ENCODE peak calls at places on chromosomes 12 and 14, in eight cellular contexts. J is IMR-90, Y is uterus, N is heart left ventricle, Q is lower leg skin, V is endothelial cell of umbilical vein, B is esophagus muscularis mucosa, R is Peyer's patch. U is an unnamed sample.

GRCh38 chr14:70292716-70293115 is 66.8 kb downstream of the COX16 start:
- DNase-seq in J (no peak), Y (no peak), N (no peak), Q (no peak), V (no peak), B (no peak), R (no peak), U (no peak)

GRCh38 chr12:41968661-41969060 is 176.0 kb downstream of the GXYLT1 start:
- DNase-seq in J (no peak), Y (no peak), N (no peak), Q (no peak), V (no peak), B (no peak), R (no peak), U (no peak)

GRCh38 chr12:68397566-68398158 is 65.5 kb upstream of the MDM1 start:
- DNase-seq in J (no peak), Y (no peak), N (no peak), Q (no peak), V (peak), B (peak), R (no peak), U (no peak)

GRCh38 chr12:132228535-132229422 is 84.5 kb downstream of the NOC4L start:
- DNase-seq in J (no peak), Y (no peak), N (no peak), Q (no peak), V (no peak), B (no peak), R (no peak), U (no peak)

GRCh38 chr12:59646636-59647035 is 50.8 kb downstream of the SLC16A7 start:
- DNase-seq in J (peak), Y (no peak), N (no peak), Q (no peak), V (no peak), B (no peak), R (no peak), U (no peak)

GRCh38 chr12:12983420-12984035 is 16.5 kb downstream of the HEBP1 start:
- DNase-seq in J (peak), Y (peak), N (no peak), Q (no peak), V (peak), B (no peak), R (no peak), U (no peak)

GRCh38 chr14:80678436-80678835 is 263.1 kb downstream of the CEP128 start:
- DNase-seq in J (peak), Y (no peak), N (no peak), Q (no peak), V (no peak), B (no peak), R (no peak), U (no peak)

GRCh38 chr14:57725399-57726077 is 140.4 kb downstream of the SLC35F4 start:
- DNase-seq in J (no peak), Y (no peak), N (no peak), Q (no peak), V (peak), B (no peak), R (no peak), U (no peak)

GRCh38 chr12:82182601-82183000 is 175.6 kb downstream of the CCDC59 start:
- DNase-seq in J (no peak), Y (no peak), N (no peak), Q (no peak), V (no peak), B (no peak), R (no peak), U (no peak)

GRCh38 chr14:20757963-20758362 is 10.2 kb upstream of the EDDM3B start:
- DNase-seq in J (no peak), Y (no peak), N (no peak), Q (no peak), V (peak), B (no peak), R (no peak), U (peak)

GRCh38 chr14:53412819-53413664 is 259.9 kb upstream of the DDHD1 start:
- DNase-seq in J (no peak), Y (no peak), N (no peak), Q (no peak), V (peak), B (no peak), R (no peak), U (no peak)

GRCh38 chr12:4273651-4274395 is at the start of gene CCND2:
- DNase-seq in J (peak), Y (peak), N (peak), Q (peak), V (peak), B (peak), R (peak), U (peak)

DNA sequence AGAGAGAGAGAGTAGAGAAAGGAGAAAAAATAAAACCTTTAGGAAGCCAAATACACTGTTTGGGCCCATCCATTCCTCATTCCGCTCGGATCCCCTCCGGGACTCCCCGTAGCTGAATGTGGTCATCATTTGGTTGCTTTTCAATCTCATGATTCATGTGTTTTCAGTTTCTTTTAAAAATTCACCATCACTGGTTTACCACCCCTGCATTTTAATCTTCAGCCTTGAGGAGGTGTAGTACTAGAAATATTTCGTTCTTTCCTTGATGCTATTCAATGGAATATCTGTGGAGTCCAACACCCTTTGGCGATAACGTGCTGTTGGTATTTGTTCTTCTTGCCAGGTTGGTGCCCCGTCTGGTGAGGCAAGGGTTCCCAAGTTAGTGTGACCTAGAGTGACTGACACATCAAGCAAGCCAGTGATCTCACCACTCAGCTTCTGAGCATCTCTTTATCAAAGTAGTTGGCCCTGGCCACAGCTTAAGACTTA is 60.1 kb downstream of the PLXNC1 start:
- DNase-seq in J (no peak), Y (no peak), N (no peak), Q (no peak), V (no peak), B (no peak), R (no peak), U (peak)
- TF ChIP-seq POLR2A in J (no peak), Y (no peak), N (no peak), Q (no peak), V (no peak), B (no peak), R (no peak), U (no peak)

GRCh38 chr12:57215065-57215464 is 1.5 kb upstream of the NXPH4 start:
- DNase-seq in J (no peak), Y (no peak), N (no peak), Q (no peak), V (no peak), B (no peak), R (no peak), U (no peak)

GRCh38 chr12:57216014-57216891 is at the start of gene NXPH4:
- DNase-seq in J (no peak), Y (no peak), N (no peak), Q (no peak), V (no peak), B (no peak), R (peak), U (peak)

GRCh38 chr12:57216931-57217871 is 607 bp downstream of the NXPH4 start:
- DNase-seq in J (no peak), Y (no peak), N (no peak), Q (no peak), V (no peak), B (no peak), R (no peak), U (peak)

GRCh38 chr12:57214398-57214781 is 2.2 kb upstream of the NXPH4 start:
- DNase-seq in J (peak), Y (peak), N (no peak), Q (no peak), V (peak), B (no peak), R (peak), U (peak)

DNA sequence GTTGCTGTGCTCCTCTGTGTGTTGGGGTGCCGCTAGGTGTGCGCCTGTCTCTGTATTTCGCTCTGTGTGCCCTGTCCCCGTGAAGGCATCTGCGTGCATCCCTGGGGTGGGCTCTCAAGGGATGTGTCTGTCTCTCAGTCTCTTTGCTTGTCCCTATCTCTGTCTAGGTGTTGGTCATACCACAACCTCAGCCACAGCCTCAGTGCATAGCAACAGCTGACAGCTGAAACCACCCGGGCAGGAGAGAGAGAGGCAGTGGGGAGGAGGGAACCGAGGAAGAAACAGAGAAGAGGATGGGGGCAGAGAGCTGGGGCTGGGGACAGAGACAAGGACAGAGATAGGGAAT is 953 bp upstream of the NXPH4 start:
- DNase-seq in J (peak), Y (no peak), N (no peak), Q (no peak), V (no peak), B (no peak), R (no peak), U (no peak)
- H3K4me3 ChIP-seq in J (no peak), Y (no peak), N (no peak), Q (no peak), V (no peak), B (no peak), R (peak), U (no peak)

GRCh38 chr12:11797993-11798720 is 148.7 kb downstream of the ETV6 start:
- DNase-seq in J (no peak), Y (no peak), N (no peak), Q (no peak), V (no peak), B (no peak), R (no peak), U (no peak)

GRCh38 chr12:11801643-11802042 is 152.2 kb downstream of the ETV6 start:
- DNase-seq in J (no peak), Y (no peak), N (no peak), Q (no peak), V (no peak), B (no peak), R (no peak), U (no peak)

GRCh38 chr12:11795910-11796459 is 146.5 kb downstream of the ETV6 start:
- DNase-seq in J (peak), Y (no peak), N (no peak), Q (no peak), V (peak), B (no peak), R (no peak), U (no peak)

GRCh38 chr12:11797317-11797913 is 147.9 kb downstream of the ETV6 start:
- DNase-seq in J (peak), Y (no peak), N (peak), Q (no peak), V (peak), B (no peak), R (no peak), U (no peak)

GRCh38 chr12:11798856-11799530 is 149.5 kb downstream of the ETV6 start:
- DNase-seq in J (peak), Y (no peak), N (no peak), Q (no peak), V (peak), B (no peak), R (no peak), U (no peak)
- TF ChIP-seq POLR2A in J (no peak), Y (no peak), N (no peak), Q (no peak), V (peak), B (no peak), R (no peak), U (no peak)

GRCh38 chr12:11758087-11758837 is 108.8 kb downstream of the ETV6 start:
- DNase-seq in J (no peak), Y (peak), N (peak), Q (no peak), V (no peak), B (no peak), R (no peak), U (peak)
- H3K4me3 ChIP-seq in J (no peak), Y (no peak), N (no peak), Q (no peak), V (no peak), B (no peak), R (no peak), U (peak)

GRCh38 chr14:99546230-99546879 is 57.7 kb downstream of the CCDC85C start:
- DNase-seq in J (no peak), Y (peak), N (no peak), Q (no peak), V (no peak), B (no peak), R (no peak), U (no peak)
- TF ChIP-seq POLR2A in J (no peak), Y (no peak), N (no peak), Q (no peak), V (no peak), B (no peak), R (no peak), U (no peak)

GRCh38 chr12:53218551-53219114 is 11.6 kb upstream of the ITGB7 start:
- DNase-seq in J (no peak), Y (no peak), N (no peak), Q (no peak), V (no peak), B (no peak), R (peak), U (no peak)
- H3K4me3 ChIP-seq in J (peak), Y (peak), N (peak), Q (peak), V (peak), B (peak), R (peak), U (peak)

DNA sequence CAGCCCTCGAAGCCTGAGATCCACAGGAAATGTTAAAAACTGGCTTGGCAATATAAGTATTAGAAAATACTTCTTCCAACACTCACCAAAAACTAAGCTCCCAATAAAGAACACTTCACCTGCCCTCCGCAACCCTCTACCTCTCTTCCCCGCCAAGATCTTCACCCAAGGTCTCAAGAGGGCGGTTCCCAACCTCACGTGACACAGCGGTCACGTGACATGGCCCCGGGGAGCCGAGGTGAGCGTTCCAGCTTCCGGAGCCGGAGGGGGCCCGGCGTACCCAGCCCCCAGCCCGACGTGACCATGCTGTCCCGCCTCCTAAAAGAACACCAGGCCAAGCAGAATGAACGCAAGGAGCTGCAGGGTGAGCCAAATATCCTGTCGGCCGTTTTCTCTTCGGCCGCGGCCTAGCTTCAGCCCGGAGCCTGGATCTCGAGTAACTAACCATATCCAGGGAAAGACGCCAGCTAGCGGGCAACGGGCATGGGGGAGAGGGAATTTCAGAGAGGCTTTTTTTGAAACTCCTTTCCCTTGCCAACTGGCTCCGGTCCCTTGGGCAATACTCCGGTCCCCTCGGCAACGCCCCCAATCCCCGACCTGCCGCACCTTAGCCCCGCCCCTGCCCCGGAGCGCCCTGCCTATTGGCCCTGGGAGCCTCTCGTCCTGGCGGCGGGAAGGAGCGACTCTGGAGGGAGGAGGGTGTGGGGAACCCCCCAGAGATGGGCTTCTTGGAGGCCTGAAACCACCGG is at the start of gene BLOC1S1:
- DNase-seq in J (peak), Y (peak), N (peak), Q (peak), V (peak), B (peak), R (peak), U (peak)
- TF ChIP-seq POLR2A in J (no peak), Y (peak), N (no peak), Q (no peak), V (no peak), B (peak), R (peak), U (peak)

GRCh38 chr12:65882504-65882903 is 58.2 kb downstream of the HMGA2 start:
- DNase-seq in J (no peak), Y (no peak), N (no peak), Q (no peak), V (no peak), B (no peak), R (no peak), U (no peak)

GRCh38 chr12:65879878-65880277 is 55.6 kb downstream of the HMGA2 start:
- DNase-seq in J (peak), Y (no peak), N (no peak), Q (no peak), V (peak), B (no peak), R (no peak), U (no peak)

GRCh38 chr12:65881965-65882413 is 57.7 kb downstream of the HMGA2 start:
- DNase-seq in J (peak), Y (peak), N (peak), Q (peak), V (peak), B (peak), R (peak), U (peak)

GRCh38 chr12:65878540-65878939 is 54.3 kb downstream of the HMGA2 start:
- DNase-seq in J (no peak), Y (no peak), N (no peak), Q (no peak), V (peak), B (no peak), R (no peak), U (no peak)

GRCh38 chr12:65881348-65881961 is 57.2 kb downstream of the HMGA2 start:
- DNase-seq in J (peak), Y (peak), N (peak), Q (peak), V (no peak), B (no peak), R (no peak), U (no peak)
- H3K4me3 ChIP-seq in J (no peak), Y (peak), N (peak), Q (peak), V (no peak), B (peak), R (no peak), U (peak)

U was measured in adrenal gland.